ENCODE peak calls at places on chromosomes 6 and 20, in nine cellular contexts. T, Z, H, X, K, J, P, C and R are unnamed samples.

GRCh38 chr6:121780325-121781313 is 345.2 kb downstream of the GJA1 start:
- DNase-seq in H (no peak), Z (no peak), T (peak), J (peak), K (no peak), X (peak), P (peak), C (peak), R (no peak)

GRCh38 chr20:31808481-31808880 is 10.7 kb upstream of the MYLK2 start:
- DNase-seq in P (no peak), J (no peak), K (no peak), C (no peak), Z (no peak), X (no peak), T (no peak), H (no peak), R (no peak)

GRCh38 chr6:52523363-52524207 is 53.3 kb downstream of the TRAM2 start:
- DNase-seq in K (no peak), P (no peak), H (no peak), C (no peak), T (no peak), X (no peak), J (no peak), Z (no peak), R (no peak)

GRCh38 chr6:128409003-128409402 is 111.4 kb downstream of the PTPRK start:
- DNase-seq in J (no peak), C (no peak), Z (no peak), K (no peak), T (no peak), X (no peak), H (no peak), P (no peak), R (no peak)

GRCh38 chr6:3857822-3858221 is 8.6 kb downstream of the FAM50B start:
- DNase-seq in H (no peak), C (no peak), X (no peak), K (no peak), T (no peak), P (no peak), Z (no peak), J (no peak), R (no peak)

GRCh38 chr6:87553159-87553765 is 36.5 kb downstream of the RARS2 start:
- DNase-seq in J (no peak), K (no peak), P (no peak), Z (no peak), C (no peak), T (no peak), X (no peak), H (no peak), R (no peak)

GRCh38 chr6:159075506-159076100 is 30.8 kb upstream of the TAGAP start:
- DNase-seq in T (peak), X (no peak), J (no peak), Z (no peak), K (no peak), C (no peak), P (no peak), H (no peak), R (no peak)

GRCh38 chr6:117483645-117484016 is 1.2 kb downstream of the DCBLD1 start:
- DNase-seq in J (no peak), K (no peak), X (no peak), T (peak), C (no peak), P (no peak), H (peak), Z (peak), R (peak)

GRCh38 chr20:4227085-4227821 is 211.9 kb upstream of the RNF24 start:
- DNase-seq in C (no peak), T (peak), H (no peak), P (no peak), J (no peak), X (no peak), K (no peak), Z (no peak), R (peak)

GRCh38 chr6:35077713-35078105 is 63.4 kb downstream of the TCP11 start:
- DNase-seq in H (no peak), Z (no peak), P (no peak), J (no peak), T (no peak), X (no peak), K (no peak), C (no peak), R (no peak)

GRCh38 chr6:96900873-96901272 is 3.2 kb upstream of the NDUFAF4 start:
- DNase-seq in Z (no peak), C (no peak), P (no peak), K (no peak), T (no peak), H (no peak), X (no peak), J (no peak), R (no peak)

GRCh38 chr6:4957521-4958231 is 46.2 kb downstream of the RPP40 start:
- DNase-seq in J (no peak), Z (no peak), P (no peak), T (no peak), C (no peak), K (no peak), H (no peak), X (no peak), R (no peak)

GRCh38 chr6:46051962-46052361 is 36.3 kb upstream of the CLIC5 start:
- DNase-seq in P (no peak), X (no peak), J (no peak), C (no peak), H (no peak), T (peak), Z (no peak), K (no peak), R (no peak)

GRCh38 chr6:45231660-45232059 is 96.5 kb upstream of the RUNX2 start:
- DNase-seq in T (no peak), X (no peak), J (no peak), C (no peak), H (no peak), K (no peak), P (no peak), Z (no peak), R (no peak)

DNA sequence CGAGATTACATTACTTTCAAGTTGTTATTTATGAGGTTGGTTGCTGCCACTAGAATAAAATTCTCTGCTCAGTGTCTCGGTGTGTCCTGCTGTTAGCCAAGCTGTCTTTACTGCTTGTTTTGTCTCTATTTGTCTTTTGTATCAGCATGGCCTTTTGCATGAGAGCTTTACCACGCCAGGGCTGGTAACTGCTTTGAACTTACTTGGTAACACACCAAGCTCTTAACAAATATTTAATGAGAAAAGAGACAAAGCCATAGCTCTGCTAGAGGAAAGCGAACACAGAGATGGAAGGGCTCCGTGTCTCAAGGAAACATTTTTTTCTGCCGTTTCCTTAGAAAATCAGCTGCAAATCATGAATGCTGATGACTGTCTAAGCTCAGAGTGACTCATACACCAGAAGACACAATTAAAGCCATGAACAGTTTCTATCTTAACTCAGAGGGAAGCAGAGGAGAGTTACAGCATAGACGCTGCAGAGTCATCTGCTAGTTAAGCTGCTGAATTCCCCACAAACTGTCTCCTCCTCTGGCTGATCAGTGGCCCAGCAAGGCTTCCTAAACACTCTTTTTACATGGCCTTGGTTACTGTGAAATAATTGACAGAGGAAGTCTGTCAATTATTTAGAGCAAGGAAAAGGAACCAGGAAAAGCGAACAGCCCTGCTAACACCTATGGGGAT is 44.8 kb downstream of the AGPAT4 start:
- DNase-seq in J (no peak), P (peak), T (peak), Z (peak), C (no peak), X (no peak), H (no peak), K (no peak), R (no peak)
- TF ChIP-seq CTCF in J (no peak), P (no peak), T (no peak), Z (no peak), C (no peak), X (no peak), H (no peak), K (no peak), R (no peak)

GRCh38 chr20:44271915-44272663 is 25.0 kb downstream of the GDAP1L1 start:
- DNase-seq in J (no peak), H (no peak), K (no peak), T (no peak), P (no peak), X (no peak), C (peak), Z (no peak), R (peak)
- TF ChIP-seq CTCF in J (no peak), H (no peak), K (peak), T (peak), P (no peak), X (no peak), C (peak), Z (peak), R (peak)

GRCh38 chr20:24917056-24917455 is 32.0 kb upstream of the CST7 start:
- DNase-seq in P (no peak), T (no peak), J (peak), K (no peak), H (no peak), X (no peak), C (no peak), Z (no peak), R (no peak)

GRCh38 chr20:24917797-24918578 is 31.1 kb upstream of the CST7 start:
- DNase-seq in H (peak), P (peak), K (peak), C (peak), J (peak), T (peak), X (peak), Z (peak), R (peak)

GRCh38 chr20:24916412-24916811 is 32.7 kb upstream of the CST7 start:
- DNase-seq in J (peak), C (no peak), K (no peak), H (no peak), P (no peak), T (no peak), X (no peak), Z (no peak), R (no peak)

GRCh38 chr20:24915892-24916291 is 33.2 kb upstream of the CST7 start:
- DNase-seq in X (no peak), T (no peak), C (no peak), J (peak), P (no peak), Z (no peak), K (no peak), H (no peak), R (no peak)

GRCh38 chr20:24918579-24919566 is 30.2 kb upstream of the CST7 start:
- DNase-seq in P (no peak), Z (no peak), K (no peak), T (no peak), H (no peak), C (no peak), X (no peak), J (peak), R (no peak)
- TF ChIP-seq CTCF in P (no peak), Z (no peak), K (no peak), T (no peak), H (no peak), C (no peak), X (no peak), J (no peak), R (no peak)

DNA sequence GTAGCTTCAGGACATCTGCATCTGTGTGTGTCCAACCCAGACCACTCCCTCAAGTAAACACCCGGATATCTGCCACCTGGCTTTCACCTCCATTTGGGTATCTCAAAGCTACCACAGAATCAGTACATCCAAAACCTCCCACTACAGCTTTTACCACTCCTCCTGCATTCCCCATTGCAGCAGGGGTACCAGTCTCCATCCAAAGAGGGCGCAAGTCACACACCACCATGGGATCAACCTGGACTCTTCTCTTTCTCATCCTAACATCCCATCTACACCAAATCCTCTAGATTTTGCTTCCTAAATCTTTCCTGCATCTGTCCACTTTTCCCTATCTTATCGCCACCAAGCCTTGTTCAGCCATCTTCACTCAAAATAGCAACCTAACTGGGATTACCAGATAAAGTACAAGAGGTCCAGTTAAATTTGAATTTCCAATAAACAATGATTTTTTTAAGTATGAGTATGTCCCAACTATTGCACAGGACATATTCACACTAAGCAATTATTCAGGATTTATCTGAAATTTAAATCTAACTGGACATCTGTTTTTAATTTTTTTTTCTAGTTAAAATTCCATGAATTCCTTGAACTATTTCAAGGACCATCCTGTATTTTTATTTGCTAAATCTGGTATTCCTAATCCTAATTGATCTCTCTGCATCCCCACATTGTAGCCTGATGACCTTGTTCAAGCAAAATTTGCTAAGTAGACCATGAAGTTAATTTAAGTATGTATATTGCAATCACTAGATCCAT is 164.3 kb upstream of the MLN start:
- DNase-seq in J (no peak), H (peak), P (no peak), K (no peak), X (peak), C (no peak), T (peak), Z (no peak), R (no peak)
- TF ChIP-seq CTCF in J (no peak), H (peak), P (peak), K (no peak), X (no peak), C (no peak), T (peak), Z (no peak), R (no peak)

DNA sequence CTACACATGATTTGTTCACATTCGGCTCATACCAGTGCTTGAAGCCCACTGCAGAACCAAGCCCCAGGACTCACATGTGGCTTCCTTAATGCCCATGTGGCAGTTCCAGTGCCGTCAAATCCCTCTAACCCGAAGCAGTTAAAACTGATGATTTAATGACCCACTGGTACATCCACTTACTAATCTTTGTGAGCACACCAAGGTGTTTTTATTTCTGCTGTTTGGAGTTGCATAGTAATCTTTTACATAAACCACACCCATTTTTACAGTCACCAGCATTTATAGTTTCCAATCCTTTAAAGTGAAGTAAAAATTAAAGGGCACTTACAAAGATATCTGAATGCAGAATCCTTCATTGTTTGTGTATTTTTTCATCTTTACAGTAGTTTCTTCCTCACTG is 232.0 kb downstream of the ANKRD60 start:
- DNase-seq in X (no peak), J (no peak), H (no peak), Z (no peak), P (no peak), T (no peak), C (no peak), K (no peak), R (no peak)
- TF ChIP-seq CTCF in X (no peak), J (no peak), H (no peak), Z (no peak), P (no peak), T (no peak), C (no peak), K (no peak), R (no peak)

DNA sequence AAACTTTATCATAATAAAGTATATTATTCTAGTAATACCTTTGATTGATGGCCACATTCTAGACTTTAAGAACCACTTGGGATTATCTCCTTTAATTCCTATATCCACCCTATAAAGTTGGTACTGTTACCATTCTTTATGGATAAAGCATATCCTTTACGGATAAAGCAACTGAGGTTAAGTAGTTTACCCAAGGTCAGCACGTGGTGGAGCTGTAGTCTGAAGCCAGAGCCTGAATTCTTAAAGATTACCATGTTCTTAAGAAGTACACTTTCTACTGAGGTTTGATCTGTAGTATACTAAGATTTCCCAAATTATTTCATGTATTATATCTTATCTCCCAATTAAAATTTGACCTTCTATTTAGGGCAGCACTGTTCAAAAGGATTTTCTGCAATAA is 3.0 kb upstream of the NCOA7 start:
- DNase-seq in H (no peak), J (no peak), C (no peak), Z (no peak), T (peak), K (no peak), X (no peak), P (no peak), R (no peak)
- TF ChIP-seq CTCF in H (no peak), J (no peak), C (no peak), Z (peak), T (peak), K (no peak), X (no peak), P (peak), R (no peak)

GRCh38 chr6:152355166-152355565 is 282.0 kb downstream of the SYNE1 start:
- DNase-seq in J (no peak), Z (no peak), C (no peak), T (no peak), H (no peak), P (no peak), K (no peak), X (no peak), R (no peak)

GRCh38 chr6:152356016-152356415 is 281.1 kb downstream of the SYNE1 start:
- DNase-seq in H (no peak), K (no peak), T (no peak), Z (no peak), P (no peak), J (no peak), C (no peak), X (no peak), R (no peak)

GRCh38 chr6:152360016-152360415 is 277.1 kb downstream of the SYNE1 start:
- DNase-seq in P (no peak), T (no peak), H (no peak), C (no peak), K (no peak), X (no peak), Z (no peak), J (no peak), R (no peak)

GRCh38 chr6:152353440-152353839 is 283.7 kb downstream of the SYNE1 start:
- DNase-seq in J (no peak), P (no peak), H (no peak), Z (no peak), C (no peak), X (no peak), T (no peak), K (no peak), R (no peak)

DNA sequence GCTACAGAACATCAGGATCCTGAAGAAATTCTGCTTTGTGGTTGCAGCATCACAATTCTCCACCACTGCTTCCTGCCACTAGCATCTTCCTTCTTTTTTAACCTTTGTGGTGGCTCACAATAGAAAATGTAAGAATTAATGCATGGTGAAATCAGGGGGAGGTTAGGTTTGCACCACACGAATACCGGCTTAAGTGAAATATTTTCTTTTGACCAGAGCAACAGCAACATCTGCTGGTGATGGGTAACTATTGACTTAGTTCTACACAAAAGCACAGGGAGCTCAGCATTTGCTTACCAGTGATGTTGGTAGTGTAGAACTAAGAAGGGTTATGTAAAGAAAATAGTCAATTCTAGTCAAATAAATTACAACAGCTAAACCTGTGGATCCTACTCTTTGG is 280.5 kb downstream of the SYNE1 start:
- DNase-seq in K (no peak), Z (peak), T (peak), X (no peak), P (no peak), H (no peak), C (no peak), J (no peak), R (peak)
- TF ChIP-seq CTCF in K (peak), Z (peak), T (peak), X (peak), P (peak), H (no peak), C (no peak), J (no peak), R (peak)

GRCh38 chr6:151009576-151009975 is 144.1 kb downstream of the MTHFD1L start:
- DNase-seq in H (no peak), Z (no peak), K (no peak), X (no peak), P (no peak), C (no peak), T (no peak), J (no peak), R (no peak)
- TF ChIP-seq CTCF in H (no peak), Z (no peak), K (no peak), X (no peak), P (no peak), C (no peak), T (no peak), J (no peak), R (no peak)